ENCODE peak calls at places on chromosomes 4 and X, in nine cellular contexts. R is PC-9; U is stimulated activated naive CD8-positive, alpha-beta T cell treated with anti-CD3 and anti-CD28 coated beads, Interleukin-15, Interleukin-2, amounts not matched to agents 100 U/mL and 50 U/mL, for 24 hours; J is hepatocyte; I is brain pericyte; C is NAMALWA; K is neuronal stem cell; M is activated T-helper 1 cell treated with Interleukin-2 at 50 U/mL for 16 hours; A is osteocyte. Q is an unnamed sample.

GRCh38 chrX:10512258-10512657 is 108.1 kb downstream of the MID1 start:
- DNase-seq in K (no peak), J (no peak), A (no peak), I (no peak), M (no peak), R (no peak), U (no peak), C (no peak), Q (no peak)

GRCh38 chr4:24551492-24552330 is 32.6 kb downstream of the DHX15 start:
- DNase-seq in A (no peak), C (peak), J (peak), I (no peak), U (no peak), K (no peak), R (no peak), M (no peak), Q (no peak)

GRCh38 chr4:113080050-113080449 is 30.6 kb downstream of the ANK2 start:
- DNase-seq in I (no peak), J (peak), K (no peak), R (no peak), A (no peak), C (no peak), M (no peak), U (no peak), Q (no peak)

GRCh38 chr4:141884070-141884469 is 247.7 kb downstream of the IL15 start:
- DNase-seq in A (no peak), I (no peak), U (no peak), J (no peak), R (no peak), M (no peak), C (no peak), K (no peak), Q (no peak)

GRCh38 chr4:144461906-144462305 is 184.1 kb upstream of the HHIP start:
- DNase-seq in I (no peak), M (no peak), J (no peak), C (no peak), K (no peak), A (no peak), U (no peak), R (no peak), Q (no peak)

GRCh38 chr4:176270669-176271068 is 1.6 kb upstream of the ASB5 start:
- DNase-seq in A (no peak), K (no peak), C (no peak), I (peak), J (peak), U (no peak), M (no peak), R (peak), Q (no peak)

GRCh38 chrX:10579753-10580060 is 40.7 kb downstream of the MID1 start:
- DNase-seq in C (no peak), R (no peak), A (no peak), U (no peak), I (no peak), J (no peak), K (no peak), M (no peak), Q (no peak)

GRCh38 chr4:16897991-16898827 is at the start of gene LDB2:
- DNase-seq in M (no peak), K (peak), I (peak), R (no peak), C (no peak), A (peak), U (no peak), J (peak), Q (peak)

GRCh38 chrX:134255555-134255954 is 18.6 kb downstream of the CCDC160 start:
- DNase-seq in K (no peak), C (no peak), R (no peak), A (no peak), U (no peak), I (no peak), J (no peak), M (no peak), Q (no peak)

GRCh38 chr4:20778896-20779295 is 78.6 kb downstream of the PACRGL start:
- DNase-seq in R (no peak), K (no peak), C (no peak), J (no peak), M (no peak), A (no peak), U (no peak), I (no peak), Q (no peak)

GRCh38 chr4:118224239-118224829 is 128.5 kb downstream of the PRSS12 start:
- DNase-seq in U (no peak), I (peak), R (no peak), A (no peak), K (peak), C (peak), J (peak), M (no peak), Q (no peak)

GRCh38 chr4:7444731-7445130 is 10.0 kb upstream of the PSAPL1 start:
- DNase-seq in R (no peak), U (no peak), A (no peak), I (no peak), C (no peak), K (no peak), J (no peak), M (no peak), Q (no peak)

GRCh38 chrX:131816551-131817136 is 206.5 kb upstream of the STK26 start:
- DNase-seq in C (no peak), A (no peak), K (no peak), M (peak), U (peak), R (no peak), I (no peak), J (no peak), Q (peak)